ENCODE peak calls at places on chromosomes 16 and 17, in four cellular contexts. N is stomach, K is breast epithelium, S is transverse colon. R is an unnamed sample.

GRCh38 chr17:73553311-73553710 is 90.9 kb downstream of the SDK2 start:
- DNase-seq in N (no peak), K (no peak), S (no peak), R (no peak)

GRCh38 chr16:56625140-56625942 is at the start of gene MT1E:
- DNase-seq in N (peak; percentile 93), K (peak; percentile 84), S (peak; percentile 83), R (no peak)

GRCh38 chr16:4679156-4679853 is 14.1 kb upstream of the NUDT16L1 start:
- DNase-seq in N (peak; percentile 76), K (peak; percentile 66), S (peak; percentile 67), R (peak; percentile 79)

GRCh38 chr17:36728030-36728991 is 126.9 kb downstream of the MRM1 start:
- DNase-seq in N (no peak), K (no peak), S (no peak), R (no peak)

GRCh38 chr16:2048116-2048543 is 345 bp downstream of the TSC2 start:
- DNase-seq in N (no peak), K (no peak), S (peak; percentile 41), R (no peak)

GRCh38 chr16:2457946-2458345 is 2.0 kb upstream of the TEDC2 start:
- DNase-seq in N (no peak), K (no peak), S (no peak), R (no peak)

GRCh38 chr17:18261146-18261515 is 669 bp downstream of the MIEF2 start:
- DNase-seq in N (peak; percentile 77), K (peak; percentile 86), S (peak; percentile 66), R (no peak)

GRCh38 chr17:45127583-45128300 is 4.6 kb downstream of the PLCD3 start:
- DNase-seq in N (peak; percentile 88), K (peak; percentile 77), S (peak; percentile 90), R (no peak)

GRCh38 chr17:17001076-17001777 is 29.3 kb upstream of the TNFRSF13B start:
- DNase-seq in N (no peak), K (peak; percentile 46), S (no peak), R (no peak)

GRCh38 chr16:49260956-49261530 is 20.6 kb downstream of the CBLN1 start:
- DNase-seq in N (no peak), K (no peak), S (no peak), R (no peak)

GRCh38 chr17:15351925-15352324 is 10.5 kb upstream of the TEKT3 start:
- DNase-seq in N (no peak), K (no peak), S (peak; percentile 25), R (no peak)

GRCh38 chr16:72921106-72921505 is 126.8 kb downstream of the ZFHX3 start:
- DNase-seq in N (no peak), K (no peak), S (no peak), R (no peak)

GRCh38 chr17:37097162-37097561 is 148.4 kb downstream of the AATF start:
- DNase-seq in N (no peak), K (no peak), S (no peak), R (no peak)

GRCh38 chr17:15885770-15886169 is 59.2 kb upstream of the ADORA2B start:
- DNase-seq in N (no peak), K (no peak), S (no peak), R (no peak)

GRCh38 chr16:77234611-77235010 is 35.4 kb downstream of the SYCE1L start:
- DNase-seq in N (no peak), K (no peak), S (no peak), R (no peak)

GRCh38 chr16:4593069-4593468 is 21.6 kb downstream of the UBALD1 start:
- DNase-seq in N (no peak), K (no peak), S (no peak), R (no peak)

GRCh38 chr16:24858219-24859041 is 12.7 kb downstream of the SLC5A11 start:
- DNase-seq in N (peak; percentile 39), K (peak; percentile 59), S (peak; percentile 63), R (no peak)

GRCh38 chr16:4765511-4766474 is 1.2 kb downstream of the ZNF500 start:
- DNase-seq in N (no peak), K (no peak), S (no peak), R (no peak)

GRCh38 chr17:4833941-4834501 is 881 bp downstream of the MINK1 start:
- DNase-seq in N (no peak), K (no peak), S (peak; percentile 47), R (no peak)

GRCh38 chr16:57141822-57142631 is 43.8 kb downstream of the PSME3IP1 start:
- DNase-seq in N (no peak), K (no peak), S (no peak), R (no peak)

GRCh38 chr17:63190821-63191220 is 224.8 kb downstream of the TANC2 start:
- DNase-seq in N (no peak), K (no peak), S (no peak), R (no peak)

GRCh38 chr17:66549731-66550207 is 247.4 kb downstream of the PRKCA start:
- DNase-seq in N (no peak), K (no peak), S (no peak), R (no peak)

GRCh38 chr16:21169249-21169981 is 10.9 kb downstream of the LDAF1 start:
- DNase-seq in N (no peak), K (no peak), S (no peak), R (no peak)

GRCh38 chr17:17164676-17165075 is 41.5 kb downstream of the PLD6 start:
- DNase-seq in N (no peak), K (no peak), S (no peak), R (no peak)

GRCh38 chr16:47045459-47045858 is 72.0 kb upstream of the DNAJA2 start:
- DNase-seq in N (no peak), K (no peak), S (no peak), R (no peak)

GRCh38 chr17:57075785-57076184 is 9.3 kb upstream of the AKAP1 start:
- DNase-seq in N (no peak), K (no peak), S (no peak), R (no peak)

GRCh38 chr16:78844682-78845081 is 745.2 kb downstream of the WWOX start:
- DNase-seq in N (no peak), K (no peak), S (no peak), R (no peak)

GRCh38 chr16:88850531-88851199 is 6.1 kb downstream of the GALNS start:
- DNase-seq in N (no peak), K (no peak), S (no peak), R (no peak)

GRCh38 chr17:32350662-32351418 is 883 bp downstream of the ZNF207 start:
- DNase-seq in N (peak; percentile 47), K (no peak), S (peak; percentile 33), R (no peak)

GRCh38 chr16:5722220-5722619 is 624.6 kb upstream of the EEF2KMT start:
- DNase-seq in N (no peak), K (no peak), S (no peak), R (no peak)

GRCh38 chr16:30032083-30032819 is 1.2 kb upstream of the TLCD3B start:
- DNase-seq in N (peak; percentile 48), K (no peak), S (peak; percentile 57), R (no peak)

GRCh38 chr16:57270221-57271062 is 14.0 kb downstream of the PLLP start:
- DNase-seq in N (no peak), K (no peak), S (no peak), R (no peak)

GRCh38 chr16:17470002-17470870 is 524 bp downstream of the XYLT1 start:
- DNase-seq in N (no peak), K (no peak), S (peak; percentile 27), R (peak; percentile 90)

GRCh38 chr17:79843475-79843916 is 4.3 kb upstream of the CBX4 start:
- DNase-seq in N (no peak), K (no peak), S (peak; percentile 41), R (no peak)
- H3K27me3 ChIP-seq in N (peaks cover 46% of the 10 kb centered on the region), K (peaks cover 11% of the 10 kb centered on the region), S (peaks cover 43% of the 10 kb centered on the region), R (peaks cover 87% of the 10 kb centered on the region)

DNA sequence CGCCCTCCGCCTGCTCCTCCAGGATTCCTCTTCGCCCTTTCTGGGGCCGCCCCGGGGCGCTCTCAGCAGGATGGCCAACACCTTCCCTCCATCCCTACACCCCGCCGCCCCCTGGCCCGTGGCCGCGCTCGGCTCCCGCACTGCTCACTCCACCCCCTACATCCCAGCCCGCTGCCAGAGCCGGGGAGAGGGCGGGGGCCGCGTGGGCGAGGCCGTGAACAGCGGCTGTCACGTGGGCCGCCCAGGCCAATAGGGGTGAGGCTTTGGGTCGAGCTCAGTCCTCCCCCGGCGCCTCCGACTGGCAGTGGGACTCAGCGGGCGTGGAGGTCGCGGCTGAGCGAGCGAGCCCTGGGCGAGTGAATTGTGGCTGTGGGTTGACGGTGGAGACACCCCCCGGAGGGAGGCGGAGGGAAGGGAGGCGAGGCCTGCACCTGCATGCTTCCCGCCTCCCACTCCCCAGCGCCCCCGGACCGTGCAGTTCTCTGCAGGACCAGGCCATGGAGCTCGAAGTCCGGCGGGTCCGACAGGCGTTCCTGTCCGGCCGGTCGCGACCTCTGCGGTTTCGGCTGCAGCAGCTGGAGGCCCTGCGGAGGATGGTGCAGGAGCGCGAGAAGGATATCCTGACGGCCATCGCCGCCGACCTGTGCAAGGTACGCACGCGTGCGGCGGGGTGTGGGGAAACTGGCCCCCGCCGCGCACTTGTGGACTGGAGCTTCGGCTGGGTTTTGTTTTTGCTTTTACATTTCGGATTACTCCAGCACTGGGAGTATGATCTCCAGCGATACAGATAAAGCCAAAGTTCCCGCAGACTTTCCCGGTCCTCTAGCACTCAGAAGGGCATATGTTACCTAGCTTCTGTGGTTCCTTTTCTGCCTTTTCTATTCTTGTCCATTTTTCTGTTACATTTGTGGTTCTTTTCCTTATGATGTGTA is at the start of gene ALDH3A2:
- DNase-seq in N (peak; percentile 97), K (peak; percentile 91), S (peak; percentile 97), R (peak; percentile 100)
- TF ChIP-seq CTCF in N (peak; percentile 35), K (no peak), S (peak; percentile 42), R (peak; percentile 34)

GRCh38 chr17:20927586-20927985 is 115.2 kb downstream of the USP22 start:
- DNase-seq in N (no peak), K (no peak), S (no peak), R (no peak)

GRCh38 chr17:20925091-20925490 is 117.7 kb downstream of the USP22 start:
- DNase-seq in N (no peak), K (no peak), S (no peak), R (no peak)

GRCh38 chr17:20925954-20926353 is 116.9 kb downstream of the USP22 start:
- DNase-seq in N (no peak), K (no peak), S (no peak), R (no peak)

GRCh38 chr17:20924306-20924705 is 118.5 kb downstream of the USP22 start:
- DNase-seq in N (no peak), K (no peak), S (no peak), R (no peak)

DNA sequence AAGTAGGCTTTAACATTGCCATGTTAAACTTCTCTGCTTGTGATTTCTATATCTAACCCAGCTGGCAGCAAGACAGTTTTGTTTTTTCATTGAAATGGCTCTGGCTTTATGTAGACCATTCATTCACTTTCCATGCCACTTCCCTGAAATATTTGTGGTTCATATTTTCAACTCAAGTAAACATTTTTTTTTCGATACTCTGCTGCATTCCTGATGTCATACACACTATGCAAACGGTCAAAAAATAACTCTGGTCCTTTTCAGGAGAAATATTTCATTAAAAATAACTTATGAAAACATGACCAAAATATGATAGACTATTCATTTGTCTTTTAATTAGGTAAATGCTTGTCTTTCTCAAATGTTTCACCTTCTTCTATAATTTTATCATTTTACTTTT is 116.3 kb downstream of the USP22 start:
- DNase-seq in N (no peak), K (no peak), S (no peak), R (no peak)
- TF ChIP-seq POLR2AphosphoS5 in N (no peak), K (no peak), S (no peak), R (no peak)

GRCh38 chr17:76385892-76386786 is 1.7 kb downstream of the SPHK1 start:
- DNase-seq in N (peak; percentile 85), K (peak; percentile 78), S (peak; percentile 87), R (peak; percentile 95)

GRCh38 chr17:76383645-76384221 is 676 bp upstream of the SPHK1 start:
- DNase-seq in N (peak; percentile 37), K (no peak), S (peak; percentile 47), R (peak; percentile 88)

GRCh38 chr17:76386966-76387765 is 2.8 kb downstream of the SPHK1 start:
- DNase-seq in N (no peak), K (no peak), S (no peak), R (no peak)

GRCh38 chr17:76384222-76384986 is at the start of gene SPHK1:
- DNase-seq in N (peak; percentile 75), K (no peak), S (peak; percentile 76), R (peak; percentile 94)

GRCh38 chr17:76384987-76385891 is 830 bp downstream of the SPHK1 start:
- DNase-seq in N (peak; percentile 31), K (no peak), S (peak; percentile 49), R (peak; percentile 82)
- H3K27me3 ChIP-seq in N (peaks cover 17% of the 10 kb centered on the region), K (no peaks in the 10 kb centered on the region), S (peaks cover 18% of the 10 kb centered on the region), R (peaks cover 36% of the 10 kb centered on the region)